ENCODE peak calls at places on chromosomes 5 and 9, in eight cellular contexts. O is osteoblast, W is mucosa of descending colon, Y is HFF-Myc, M is cardiac muscle cell, N is heart right ventricle, E is suprapubic skin, Z is fibroblast of lung. A is an unnamed sample.

GRCh38 chr5:138536215-138536614 is 6.8 kb downstream of the ETF1 start:
- DNase-seq in O (no peak), W (no peak), Y (no peak), M (no peak), N (no peak), E (no peak), Z (no peak), A (no peak)

GRCh38 chr5:52783226-52783959 is 4.3 kb upstream of the ITGA1 start:
- DNase-seq in O (peak; percentile 84), W (no peak), Y (no peak), M (no peak), N (no peak), E (no peak), Z (peak; percentile 41), A (peak; percentile 42)

GRCh38 chr5:117414926-117415325 is 840.3 kb upstream of the SEMA6A start:
- DNase-seq in O (no peak), W (no peak), Y (no peak), M (peak; percentile 23), N (no peak), E (no peak), Z (no peak), A (no peak)

GRCh38 chr9:83313771-83314170 is 224.4 kb downstream of the FRMD3 start:
- DNase-seq in O (no peak), W (no peak), Y (no peak), M (no peak), N (no peak), E (no peak), Z (no peak), A (no peak)

GRCh38 chr5:169354921-169355320 is 54.0 kb upstream of the SLIT3 start:
- DNase-seq in O (no peak), W (no peak), Y (no peak), M (no peak), N (no peak), E (no peak), Z (no peak), A (no peak)

GRCh38 chr5:32712463-32713395 is 1.6 kb downstream of the NPR3 start:
- DNase-seq in O (peak; percentile 81), W (no peak), Y (no peak), M (peak; percentile 4), N (no peak), E (no peak), Z (peak; percentile 34), A (no peak)

GRCh38 chr9:79581794-79582193 is 10.0 kb downstream of the TLE4 start:
- DNase-seq in O (peak; percentile 68), W (no peak), Y (peak; percentile 82), M (peak; percentile 83), N (no peak), E (no peak), Z (peak; percentile 74), A (peak; percentile 74)

GRCh38 chr9:121281614-121282291 is 13.8 kb downstream of the GSN start:
- DNase-seq in O (no peak), W (peak; percentile 96), Y (no peak), M (peak; percentile 63), N (peak; percentile 90), E (peak; percentile 87), Z (peak; percentile 64), A (no peak)

GRCh38 chr5:108472237-108472636 is 90.3 kb upstream of the FBXL17 start:
- DNase-seq in O (no peak), W (no peak), Y (no peak), M (no peak), N (no peak), E (no peak), Z (no peak), A (no peak)

GRCh38 chr5:141388661-141389060 is 1.2 kb downstream of the PCDHGB4 start:
- DNase-seq in O (no peak), W (no peak), Y (no peak), M (no peak), N (no peak), E (no peak), Z (no peak), A (no peak)

GRCh38 chr9:125956102-125956501 is 208.9 kb downstream of the PBX3 start:
- DNase-seq in O (no peak), W (no peak), Y (no peak), M (no peak), N (no peak), E (no peak), Z (no peak), A (no peak)

GRCh38 chr5:105581988-105582690 is 2019.5 kb upstream of the NUDT12 start:
- DNase-seq in O (no peak), W (no peak), Y (no peak), M (no peak), N (no peak), E (no peak), Z (no peak), A (no peak)

GRCh38 chr9:91359734-91360470 is 1.8 kb downstream of the AUH start:
- DNase-seq in O (no peak), W (no peak), Y (no peak), M (no peak), N (no peak), E (no peak), Z (no peak), A (no peak)

GRCh38 chr5:137114529-137114928 is 384.6 kb downstream of the SPOCK1 start:
- DNase-seq in O (peak; percentile 73), W (no peak), Y (no peak), M (peak; percentile 43), N (no peak), E (no peak), Z (no peak), A (peak; percentile 45)

DNA sequence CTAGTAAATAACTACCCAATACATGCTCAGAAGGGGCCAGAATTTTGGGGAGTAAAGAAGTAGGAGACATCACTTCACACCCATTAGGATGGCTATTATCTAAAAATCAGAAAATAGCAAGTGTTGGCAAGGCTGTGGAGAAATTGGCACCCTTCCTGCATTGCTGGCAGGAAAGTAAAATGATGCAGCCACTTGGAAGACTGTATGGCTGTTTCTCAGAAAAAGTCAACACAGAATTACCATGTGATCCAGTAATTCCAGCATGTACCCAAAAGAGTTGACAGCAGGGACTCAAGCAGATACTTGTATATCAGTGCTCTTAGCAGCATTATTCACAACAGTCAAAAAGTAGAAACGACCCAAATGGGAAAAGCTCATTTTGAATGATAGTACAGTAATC is 107.6 kb downstream of the APBA1 start:
- DNase-seq in O (no peak), W (no peak), Y (no peak), M (peak; percentile 29), N (no peak), E (no peak), Z (no peak), A (no peak)
- H3K4me3 ChIP-seq in O (no peak overlapping the region), W (no peak overlapping the region), Y (no peak overlapping the region), M (no peak overlapping the region), N (no peak overlapping the region), E (no peak overlapping the region), Z (no peak overlapping the region), A (no peak overlapping the region)

GRCh38 chr9:84669293-84670105 is at the start of gene NTRK2:
- DNase-seq in O (peak; percentile 86), W (no peak), Y (no peak), M (peak; percentile 30), N (peak; percentile 25), E (peak; percentile 81), Z (peak; percentile 16), A (no peak)
- TF ChIP-seq CTCF in O (no peak), W (no peak), Y (no peak), M (no peak), N (no peak), E (peak; percentile 34), Z (no peak), A (no peak)

DNA sequence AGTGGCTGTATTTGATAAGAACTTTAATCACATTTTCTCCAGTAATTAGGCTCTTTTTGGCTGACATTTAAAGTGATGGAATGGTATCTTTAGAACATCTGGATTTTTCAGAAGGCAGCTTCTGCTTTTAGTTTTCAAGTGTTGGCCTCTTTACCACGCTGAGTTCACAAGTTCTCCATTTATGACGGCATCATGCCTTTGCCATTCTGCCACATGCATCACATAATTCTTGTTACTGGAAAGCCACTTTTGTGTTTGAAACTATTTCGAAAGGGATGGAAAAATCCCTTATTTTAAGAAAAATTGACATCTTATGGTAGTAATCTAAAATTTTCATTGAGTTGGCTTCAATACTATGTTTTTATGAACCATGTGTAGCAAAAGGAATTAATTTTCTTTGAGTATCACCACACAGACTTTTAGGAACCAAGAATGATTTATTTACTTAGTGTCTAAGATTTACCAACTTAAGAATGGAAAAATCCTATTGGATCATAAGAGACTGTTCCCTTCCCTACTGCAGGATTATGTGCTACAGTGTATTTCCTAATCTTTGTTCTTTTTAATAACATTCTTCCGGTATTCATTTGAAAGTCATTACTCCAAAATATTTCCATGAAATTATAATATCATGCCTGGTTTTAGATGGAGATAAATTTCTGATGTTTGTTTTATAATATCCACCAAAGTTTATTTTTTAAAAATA is 344.2 kb downstream of the ADGRV1 start:
- DNase-seq in O (no peak), W (no peak), Y (no peak), M (no peak), N (no peak), E (no peak), Z (no peak), A (no peak)
- H3K4me3 ChIP-seq in O (no peak overlapping the region), W (no peak overlapping the region), Y (no peak overlapping the region), M (no peak overlapping the region), N (no peak overlapping the region), E (no peak overlapping the region), Z (no peak overlapping the region), A (no peak overlapping the region)

GRCh38 chr9:36676823-36677521 is 104.3 kb downstream of the MELK start:
- DNase-seq in O (no peak), W (no peak), Y (no peak), M (peak; percentile 8), N (no peak), E (no peak), Z (no peak), A (no peak)

GRCh38 chr9:36677611-36678010 is 104.9 kb downstream of the MELK start:
- DNase-seq in O (no peak), W (no peak), Y (no peak), M (no peak), N (no peak), E (no peak), Z (no peak), A (no peak)

GRCh38 chr9:36679710-36680109 is 107.0 kb downstream of the MELK start:
- DNase-seq in O (no peak), W (no peak), Y (no peak), M (peak; percentile 13), N (no peak), E (no peak), Z (no peak), A (no peak)
- TF ChIP-seq CTCF in O (no peak), W (no peak), Y (no peak), M (no peak), N (no peak), E (no peak), Z (no peak), A (no peak)